ENCODE peak calls at places on chromosomes 4 and X, in ten cellular contexts. One of them, this sample, is unnamed.

GRCh38 chrX:110941906-110942305 is 146.3 kb upstream of the CHRDL1 start:
- DNase-seq in Peyer's patch: no peak
- DNase-seq in tibial artery: no peak
- DNase-seq in CD8-positive, alpha-beta memory T cell: no peak
- DNase-seq in IMR-90: no peak
- DNase-seq in fibroblast of lung: no peak
- DNase-seq in aorta: no peak
- DNase-seq in lower lobe of right lung: no peak
- DNase-seq in OCI-LY7: no peak
- DNase-seq in small intestine: no peak
- DNase-seq in this sample: no peak

GRCh38 chr4:83153312-83153915 is 38.9 kb upstream of the PLAC8 start:
- DNase-seq in aorta: no peak
- DNase-seq in IMR-90: no peak
- DNase-seq in lower lobe of right lung: no peak
- DNase-seq in CD8-positive, alpha-beta memory T cell: no peak
- DNase-seq in Peyer's patch: no peak
- DNase-seq in small intestine: no peak
- DNase-seq in OCI-LY7: no peak
- DNase-seq in tibial artery: no peak
- DNase-seq in fibroblast of lung: no peak
- DNase-seq in this sample: no peak

GRCh38 chrX:34426334-34426733 is 230.8 kb downstream of the TMEM47 start:
- DNase-seq in CD8-positive, alpha-beta memory T cell: no peak
- DNase-seq in fibroblast of lung: no peak
- DNase-seq in aorta: no peak
- DNase-seq in tibial artery: no peak
- DNase-seq in small intestine: peak; percentile 0
- DNase-seq in IMR-90: no peak
- DNase-seq in OCI-LY7: no peak
- DNase-seq in lower lobe of right lung: no peak
- DNase-seq in Peyer's patch: no peak
- DNase-seq in this sample: no peak

GRCh38 chrX:118698516-118699247 is 28.7 kb upstream of the IL13RA1 start:
- DNase-seq in aorta: no peak
- DNase-seq in small intestine: no peak
- DNase-seq in tibial artery: no peak
- DNase-seq in Peyer's patch: peak; percentile 33
- DNase-seq in CD8-positive, alpha-beta memory T cell: no peak
- DNase-seq in lower lobe of right lung: no peak
- DNase-seq in IMR-90: peak; percentile 36
- DNase-seq in fibroblast of lung: no peak
- DNase-seq in OCI-LY7: peak; percentile 39
- DNase-seq in this sample: no peak

GRCh38 chr4:56910172-56910967 is 2.7 kb downstream of the REST start:
- DNase-seq in CD8-positive, alpha-beta memory T cell: no peak
- DNase-seq in IMR-90: no peak
- DNase-seq in aorta: no peak
- DNase-seq in OCI-LY7: peak; percentile 16
- DNase-seq in lower lobe of right lung: no peak
- DNase-seq in Peyer's patch: no peak
- DNase-seq in small intestine: no peak
- DNase-seq in tibial artery: no peak
- DNase-seq in fibroblast of lung: no peak
- DNase-seq in this sample: no peak

GRCh38 chr4:93186846-93187245 is 641.7 kb upstream of the ATOH1 start:
- DNase-seq in small intestine: peak; percentile 23
- DNase-seq in Peyer's patch: no peak
- DNase-seq in CD8-positive, alpha-beta memory T cell: no peak
- DNase-seq in fibroblast of lung: no peak
- DNase-seq in aorta: no peak
- DNase-seq in IMR-90: no peak
- DNase-seq in tibial artery: no peak
- DNase-seq in OCI-LY7: no peak
- DNase-seq in lower lobe of right lung: no peak
- DNase-seq in this sample: no peak

GRCh38 chr4:107862658-107863057 is 37.9 kb downstream of the SGMS2 start:
- DNase-seq in fibroblast of lung: peak; percentile 37
- DNase-seq in lower lobe of right lung: no peak
- DNase-seq in small intestine: peak; percentile 86
- DNase-seq in aorta: no peak
- DNase-seq in IMR-90: peak; percentile 63
- DNase-seq in tibial artery: no peak
- DNase-seq in Peyer's patch: no peak
- DNase-seq in OCI-LY7: no peak
- DNase-seq in CD8-positive, alpha-beta memory T cell: no peak
- DNase-seq in this sample: no peak

GRCh38 chr4:146582864-146583263 is 55.8 kb upstream of the POU4F2 start:
- DNase-seq in fibroblast of lung: no peak
- DNase-seq in Peyer's patch: no peak
- DNase-seq in aorta: no peak
- DNase-seq in lower lobe of right lung: no peak
- DNase-seq in small intestine: no peak
- DNase-seq in OCI-LY7: no peak
- DNase-seq in tibial artery: no peak
- DNase-seq in CD8-positive, alpha-beta memory T cell: no peak
- DNase-seq in IMR-90: no peak
- DNase-seq in this sample: no peak

GRCh38 chr4:65437102-65437501 is 233.2 kb downstream of the EPHA5 start:
- DNase-seq in lower lobe of right lung: no peak
- DNase-seq in tibial artery: no peak
- DNase-seq in small intestine: no peak
- DNase-seq in CD8-positive, alpha-beta memory T cell: no peak
- DNase-seq in IMR-90: no peak
- DNase-seq in OCI-LY7: no peak
- DNase-seq in fibroblast of lung: no peak
- DNase-seq in aorta: no peak
- DNase-seq in Peyer's patch: no peak
- DNase-seq in this sample: no peak

GRCh38 chrX:19964017-19964710 is 26.7 kb downstream of the BCLAF3 start:
- DNase-seq in fibroblast of lung: no peak
- DNase-seq in Peyer's patch: no peak
- DNase-seq in small intestine: no peak
- DNase-seq in tibial artery: no peak
- DNase-seq in OCI-LY7: no peak
- DNase-seq in CD8-positive, alpha-beta memory T cell: no peak
- DNase-seq in IMR-90: no peak
- DNase-seq in lower lobe of right lung: no peak
- DNase-seq in aorta: no peak
- DNase-seq in this sample: no peak

GRCh38 chr4:89221175-89221867 is 86.3 kb downstream of the GPRIN3 start:
- DNase-seq in aorta: no peak
- DNase-seq in IMR-90: no peak
- DNase-seq in OCI-LY7: no peak
- DNase-seq in CD8-positive, alpha-beta memory T cell: no peak
- DNase-seq in small intestine: no peak
- DNase-seq in lower lobe of right lung: no peak
- DNase-seq in tibial artery: no peak
- DNase-seq in fibroblast of lung: peak; percentile 77
- DNase-seq in Peyer's patch: no peak
- DNase-seq in this sample: no peak

GRCh38 chr4:89230271-89230670 is 77.3 kb downstream of the GPRIN3 start:
- DNase-seq in CD8-positive, alpha-beta memory T cell: no peak
- DNase-seq in lower lobe of right lung: no peak
- DNase-seq in aorta: no peak
- DNase-seq in small intestine: no peak
- DNase-seq in Peyer's patch: no peak
- DNase-seq in tibial artery: no peak
- DNase-seq in OCI-LY7: no peak
- DNase-seq in IMR-90: no peak
- DNase-seq in fibroblast of lung: no peak
- DNase-seq in this sample: no peak

GRCh38 chr4:89222171-89222570 is 85.4 kb downstream of the GPRIN3 start:
- DNase-seq in fibroblast of lung: no peak
- DNase-seq in lower lobe of right lung: no peak
- DNase-seq in IMR-90: no peak
- DNase-seq in small intestine: no peak
- DNase-seq in aorta: no peak
- DNase-seq in tibial artery: no peak
- DNase-seq in Peyer's patch: no peak
- DNase-seq in OCI-LY7: no peak
- DNase-seq in CD8-positive, alpha-beta memory T cell: no peak
- DNase-seq in this sample: no peak

GRCh38 chr4:89226665-89227572 is 80.7 kb downstream of the GPRIN3 start:
- DNase-seq in CD8-positive, alpha-beta memory T cell: peak; percentile 59
- DNase-seq in IMR-90: peak; percentile 62
- DNase-seq in tibial artery: peak; percentile 76
- DNase-seq in aorta: peak; percentile 84
- DNase-seq in Peyer's patch: peak; percentile 63
- DNase-seq in fibroblast of lung: peak; percentile 84
- DNase-seq in small intestine: peak; percentile 93
- DNase-seq in lower lobe of right lung: peak; percentile 67
- DNase-seq in OCI-LY7: peak; percentile 84
- DNase-seq in this sample: peak; percentile 82
- H3K27ac ChIP-seq in CD8-positive, alpha-beta memory T cell: no peak overlapping the region
- H3K27ac ChIP-seq in IMR-90: no peak overlapping the region
- H3K27ac ChIP-seq in tibial artery: no peak overlapping the region
- H3K27ac ChIP-seq in aorta: no peak overlapping the region
- H3K27ac ChIP-seq in Peyer's patch: no peak overlapping the region
- H3K27ac ChIP-seq in fibroblast of lung: no peak overlapping the region
- H3K27ac ChIP-seq in small intestine: no peak overlapping the region
- H3K27ac ChIP-seq in lower lobe of right lung: no peak overlapping the region
- H3K27ac ChIP-seq in OCI-LY7: no peak overlapping the region
- H3K27ac ChIP-seq in this sample: no peak overlapping the region

DNA sequence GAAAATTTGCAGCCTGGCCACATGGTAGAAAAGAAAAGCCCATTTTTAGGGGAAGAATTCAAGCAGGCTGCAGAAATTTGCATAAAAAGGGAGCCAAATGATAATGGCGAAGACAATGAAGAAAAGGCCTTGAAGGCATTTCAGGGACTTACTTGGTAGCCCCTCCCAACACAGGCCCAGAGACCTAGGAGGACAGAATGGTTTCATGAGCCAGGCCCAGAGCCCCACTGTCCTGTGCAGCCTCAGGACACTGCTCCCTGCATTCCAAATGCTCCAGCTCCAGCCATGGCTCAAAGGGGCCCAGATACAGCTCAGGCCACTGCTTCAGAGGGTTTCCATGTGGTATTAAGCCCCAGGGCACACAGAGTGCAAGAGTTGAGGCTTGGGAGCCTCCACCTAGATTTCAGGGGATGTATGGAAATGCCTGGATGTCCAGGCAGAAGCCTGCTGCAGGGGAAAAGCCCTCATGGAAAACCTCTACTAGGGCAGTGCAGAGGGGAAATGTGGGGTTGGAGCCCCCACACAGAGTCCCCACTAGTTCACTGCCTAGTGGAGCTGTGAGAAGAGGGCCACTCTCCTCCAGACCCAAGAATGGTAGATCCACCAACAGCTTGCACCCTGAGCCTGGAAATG is 271.7 kb upstream of the KLF3 start:
- DNase-seq in CD8-positive, alpha-beta memory T cell: no peak
- DNase-seq in aorta: no peak
- DNase-seq in tibial artery: no peak
- DNase-seq in lower lobe of right lung: no peak
- DNase-seq in fibroblast of lung: no peak
- DNase-seq in Peyer's patch: no peak
- DNase-seq in small intestine: no peak
- DNase-seq in OCI-LY7: no peak
- DNase-seq in IMR-90: no peak
- DNase-seq in this sample: no peak
- H3K9me3 ChIP-seq in CD8-positive, alpha-beta memory T cell: no peaks in the 10 kb centered on the region
- H3K9me3 ChIP-seq in aorta: peaks cover 2% of the 10 kb centered on the region
- H3K9me3 ChIP-seq in tibial artery: no peaks in the 10 kb centered on the region
- H3K9me3 ChIP-seq in lower lobe of right lung: peaks cover 9% of the 10 kb centered on the region
- H3K9me3 ChIP-seq in fibroblast of lung: no peaks in the 10 kb centered on the region
- H3K9me3 ChIP-seq in Peyer's patch: peaks cover 17% of the 10 kb centered on the region
- H3K9me3 ChIP-seq in small intestine: no peaks in the 10 kb centered on the region
- H3K9me3 ChIP-seq in OCI-LY7: no peaks in the 10 kb centered on the region
- H3K9me3 ChIP-seq in IMR-90: peaks cover 3% of the 10 kb centered on the region
- H3K9me3 ChIP-seq in this sample: peaks cover 6% of the 10 kb centered on the region

DNA sequence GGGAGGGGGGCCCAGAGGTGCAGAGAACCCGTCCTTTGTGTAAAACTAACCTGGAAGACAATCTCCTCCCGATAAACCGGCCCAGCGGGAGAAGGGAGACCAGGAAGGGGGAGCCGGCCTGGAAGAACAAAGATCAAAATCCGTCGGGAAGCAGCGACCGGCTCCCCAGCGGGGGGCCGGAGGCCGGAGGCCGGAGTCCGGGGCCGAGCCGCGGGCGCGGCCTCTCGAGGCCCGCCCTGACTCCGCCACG is 552 bp downstream of the ZDHHC9 start:
- DNase-seq in IMR-90: no peak
- DNase-seq in CD8-positive, alpha-beta memory T cell: no peak
- DNase-seq in OCI-LY7: no peak
- DNase-seq in small intestine: no peak
- DNase-seq in Peyer's patch: no peak
- DNase-seq in aorta: no peak
- DNase-seq in tibial artery: no peak
- DNase-seq in lower lobe of right lung: no peak
- DNase-seq in fibroblast of lung: no peak
- DNase-seq in this sample: no peak
- H3K27ac ChIP-seq in IMR-90: peak overlapping the region; percentile 45
- H3K27ac ChIP-seq in CD8-positive, alpha-beta memory T cell: peak overlapping the region; percentile 31
- H3K27ac ChIP-seq in OCI-LY7: no peak overlapping the region
- H3K27ac ChIP-seq in small intestine: peak overlapping the region; percentile 79
- H3K27ac ChIP-seq in Peyer's patch: peak overlapping the region; percentile 91
- H3K27ac ChIP-seq in aorta: peak overlapping the region; percentile 77
- H3K27ac ChIP-seq in tibial artery: peak overlapping the region; percentile 82
- H3K27ac ChIP-seq in lower lobe of right lung: peak overlapping the region; percentile 81
- H3K27ac ChIP-seq in fibroblast of lung: peak overlapping the region; percentile 76
- H3K27ac ChIP-seq in this sample: no peak overlapping the region

DNA sequence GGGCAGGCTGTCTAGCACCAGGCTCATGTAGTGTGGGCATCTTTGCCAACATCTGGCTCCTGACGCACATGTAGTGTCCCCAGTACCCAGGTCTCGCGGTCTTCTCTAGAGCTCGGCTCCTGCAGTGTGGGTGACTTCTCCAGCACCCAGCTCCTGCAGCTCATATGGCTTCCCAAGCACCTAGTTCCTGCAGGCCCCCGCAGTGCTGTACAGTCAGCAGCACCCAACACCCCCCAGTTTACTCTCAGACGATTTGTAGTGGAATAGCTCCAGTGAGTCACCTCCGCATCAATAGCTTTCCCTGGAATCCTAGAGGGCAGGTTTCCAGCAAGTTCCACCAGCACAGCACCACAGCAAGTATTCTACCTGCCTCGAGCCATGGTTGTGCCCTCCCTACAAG is 30.9 kb downstream of the ZNF41 start:
- DNase-seq in small intestine: no peak
- DNase-seq in CD8-positive, alpha-beta memory T cell: no peak
- DNase-seq in lower lobe of right lung: no peak
- DNase-seq in OCI-LY7: no peak
- DNase-seq in fibroblast of lung: no peak
- DNase-seq in aorta: no peak
- DNase-seq in Peyer's patch: no peak
- DNase-seq in IMR-90: no peak
- DNase-seq in tibial artery: no peak
- DNase-seq in this sample: no peak
- H3K9me3 ChIP-seq in small intestine: peaks cover 1% of the 10 kb centered on the region
- H3K9me3 ChIP-seq in CD8-positive, alpha-beta memory T cell: peaks cover 19% of the 10 kb centered on the region
- H3K9me3 ChIP-seq in lower lobe of right lung: peaks cover 5% of the 10 kb centered on the region
- H3K9me3 ChIP-seq in OCI-LY7: peaks cover 10% of the 10 kb centered on the region
- H3K9me3 ChIP-seq in fibroblast of lung: no peaks in the 10 kb centered on the region
- H3K9me3 ChIP-seq in aorta: peaks cover 4% of the 10 kb centered on the region
- H3K9me3 ChIP-seq in Peyer's patch: no peaks in the 10 kb centered on the region
- H3K9me3 ChIP-seq in IMR-90: peaks cover 38% of the 10 kb centered on the region
- H3K9me3 ChIP-seq in tibial artery: peaks cover 42% of the 10 kb centered on the region
- H3K9me3 ChIP-seq in this sample: peaks cover 11% of the 10 kb centered on the region

This sample was measured in CD8-positive, alpha-beta T cell.